ENCODE peak calls at places on chromosomes 6 and 20, in eight cellular contexts. O is colonic mucosa; B is CD8-positive, alpha-beta memory T cell; U is fibroblast of lung; X is GM23338; Q is aorta; F is mesenchymal stem cell; Y is neural progenitor cell. C is an unnamed sample. For H3K4me1, the result is how much of the 10 kb centered on the place peaks cover.

GRCh38 chr6:168301648-168302398 is 17.8 kb downstream of the DACT2 start:
- DNase-seq in O (peak), B (no peak), U (no peak), X (peak), Q (peak), F (no peak), Y (peak), C (no peak)

GRCh38 chr6:152428126-152428525 is 209.0 kb downstream of the SYNE1 start:
- DNase-seq in O (no peak), B (no peak), U (peak), X (peak), Q (no peak), F (no peak), Y (peak), C (no peak)

GRCh38 chr6:68502946-68503345 is 132.1 kb upstream of the ADGRB3 start:
- DNase-seq in O (no peak), B (no peak), U (no peak), X (no peak), Q (no peak), F (no peak), Y (no peak), C (no peak)

GRCh38 chr20:37927410-37928048 is 24.6 kb downstream of the VSTM2L start:
- DNase-seq in O (no peak), B (no peak), U (no peak), X (no peak), Q (no peak), F (no peak), Y (no peak), C (no peak)

GRCh38 chr6:82751718-82752117 is 313.9 kb downstream of the UBE3D start:
- DNase-seq in O (no peak), B (no peak), U (no peak), X (peak), Q (no peak), F (no peak), Y (no peak), C (no peak)

GRCh38 chr6:36836091-36836770 is 3.0 kb downstream of the CPNE5 start:
- DNase-seq in O (no peak), B (no peak), U (no peak), X (no peak), Q (no peak), F (no peak), Y (no peak), C (no peak)

GRCh38 chr6:4472953-4473642 is 303.1 kb upstream of the CDYL start:
- DNase-seq in O (no peak), B (no peak), U (no peak), X (no peak), Q (no peak), F (no peak), Y (no peak), C (no peak)

GRCh38 chr20:56786503-56786902 is 157.4 kb downstream of the TFAP2C start:
- DNase-seq in O (no peak), B (no peak), U (no peak), X (no peak), Q (no peak), F (no peak), Y (no peak), C (no peak)

GRCh38 chr6:6586671-6587526 is 1.6 kb upstream of the LY86 start:
- DNase-seq in O (no peak), B (no peak), U (no peak), X (no peak), Q (no peak), F (no peak), Y (no peak), C (no peak)

GRCh38 chr20:4875578-4876067 is 125.7 kb downstream of the SLC23A2 start:
- DNase-seq in O (no peak), B (no peak), U (no peak), X (no peak), Q (no peak), F (no peak), Y (no peak), C (no peak)

GRCh38 chr20:53857723-53858236 is 212.6 kb downstream of the BCAS1 start:
- DNase-seq in O (peak), B (no peak), U (no peak), X (peak), Q (no peak), F (no peak), Y (no peak), C (no peak)

GRCh38 chr20:50977066-50978045 is 18.7 kb downstream of the MOCS3 start:
- DNase-seq in O (no peak), B (no peak), U (no peak), X (no peak), Q (no peak), F (no peak), Y (peak), C (no peak)

GRCh38 chr20:45407067-45407745 is 883 bp upstream of the DBNDD2 start:
- DNase-seq in O (peak), B (no peak), U (peak), X (peak), Q (peak), F (peak), Y (peak), C (no peak)

GRCh38 chr6:146997062-146997461 is 207.2 kb upstream of the STXBP5 start:
- DNase-seq in O (no peak), B (no peak), U (peak), X (no peak), Q (no peak), F (peak), Y (no peak), C (no peak)

GRCh38 chr20:53888510-53888909 is 181.9 kb downstream of the BCAS1 start:
- DNase-seq in O (no peak), B (no peak), U (no peak), X (no peak), Q (no peak), F (no peak), Y (no peak), C (no peak)

GRCh38 chr6:5695260-5696245 is 311.2 kb downstream of the NRN1 start:
- DNase-seq in O (peak), B (no peak), U (peak), X (no peak), Q (no peak), F (peak), Y (no peak), C (peak)

GRCh38 chr6:16712250-16712930 is 48.9 kb downstream of the ATXN1 start:
- DNase-seq in O (no peak), B (no peak), U (no peak), X (no peak), Q (no peak), F (peak), Y (no peak), C (no peak)

GRCh38 chr6:78701407-78701806 is 165.9 kb upstream of the IRAK1BP1 start:
- DNase-seq in O (no peak), B (no peak), U (peak), X (no peak), Q (no peak), F (no peak), Y (no peak), C (no peak)

GRCh38 chr6:38337819-38338465 is 301.8 kb downstream of the BTBD9 start:
- DNase-seq in O (no peak), B (no peak), U (peak), X (no peak), Q (no peak), F (peak), Y (no peak), C (no peak)

GRCh38 chr6:137958809-137959565 is 91.9 kb downstream of the TNFAIP3 start:
- DNase-seq in O (no peak), B (no peak), U (no peak), X (no peak), Q (no peak), F (no peak), Y (no peak), C (no peak)

GRCh38 chr6:122610690-122611455 is 668 bp downstream of the PKIB start:
- DNase-seq in O (peak), B (no peak), U (peak), X (peak), Q (peak), F (peak), Y (peak), C (peak)

GRCh38 chr6:20840675-20841074 is 306.4 kb downstream of the CDKAL1 start:
- DNase-seq in O (no peak), B (no peak), U (peak), X (no peak), Q (no peak), F (peak), Y (no peak), C (no peak)

GRCh38 chr6:73236147-73236750 is 11.0 kb upstream of the KHDC1L start:
- DNase-seq in O (no peak), B (no peak), U (peak), X (no peak), Q (no peak), F (peak), Y (no peak), C (peak)

GRCh38 chr6:53369876-53370515 is 21.2 kb upstream of the ELOVL5 start:
- DNase-seq in O (no peak), B (no peak), U (peak), X (no peak), Q (no peak), F (no peak), Y (no peak), C (no peak)

GRCh38 chr6:130365166-130366010 is 429 bp upstream of the TMEM200A start:
- DNase-seq in O (peak), B (peak), U (peak), X (peak), Q (peak), F (peak), Y (peak), C (peak)

DNA sequence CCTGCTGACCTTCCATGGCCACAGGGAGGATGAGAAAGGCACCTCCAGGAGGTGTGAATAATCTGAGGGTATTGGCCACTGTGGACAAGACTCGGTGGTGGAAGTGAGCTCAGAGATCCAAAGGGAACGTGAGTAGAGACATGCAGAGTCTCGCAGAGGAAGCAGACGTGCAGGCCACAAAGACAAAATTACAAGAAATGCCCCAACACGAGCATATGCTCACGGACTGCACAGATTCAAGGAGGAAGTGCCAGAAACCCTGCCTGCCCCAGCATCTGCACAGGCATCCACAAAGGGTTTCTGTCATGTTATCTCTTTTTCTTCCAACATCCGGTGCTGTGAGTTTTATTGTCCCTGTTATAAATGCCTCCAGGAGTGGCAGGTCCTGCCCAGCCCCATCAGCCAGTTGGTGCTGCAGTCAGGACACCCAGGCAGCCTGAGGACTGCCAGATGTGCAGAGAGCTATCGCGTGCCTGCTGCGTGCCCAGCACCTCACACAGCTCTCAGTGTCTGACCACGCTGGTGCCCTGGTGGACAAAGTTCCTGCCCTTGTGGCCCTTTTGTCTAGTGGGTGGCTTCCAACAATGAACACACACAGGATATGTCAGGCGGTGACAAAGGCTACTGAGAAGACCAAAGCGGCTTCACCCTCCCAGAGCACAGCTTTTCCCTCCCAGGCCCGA is 34.0 kb upstream of the FANCE start:
- DNase-seq in O (peak), B (no peak), U (no peak), X (no peak), Q (no peak), F (no peak), Y (no peak), C (peak)
- H3K4me3 ChIP-seq in O (no peak), B (no peak), U (no peak), X (no peak), Q (no peak), F (no peak), Y (no peak), C (no peak)

GRCh38 chr6:104253236-104253635 is 606.5 kb downstream of the HACE1 start:
- DNase-seq in O (no peak), B (no peak), U (no peak), X (no peak), Q (no peak), F (no peak), Y (no peak), C (no peak)

GRCh38 chr6:104256547-104257144 is 603.1 kb downstream of the HACE1 start:
- DNase-seq in O (no peak), B (no peak), U (no peak), X (no peak), Q (no peak), F (no peak), Y (no peak), C (no peak)

GRCh38 chr6:104252276-104252675 is 607.4 kb downstream of the HACE1 start:
- DNase-seq in O (no peak), B (no peak), U (no peak), X (no peak), Q (no peak), F (no peak), Y (no peak), C (no peak)

DNA sequence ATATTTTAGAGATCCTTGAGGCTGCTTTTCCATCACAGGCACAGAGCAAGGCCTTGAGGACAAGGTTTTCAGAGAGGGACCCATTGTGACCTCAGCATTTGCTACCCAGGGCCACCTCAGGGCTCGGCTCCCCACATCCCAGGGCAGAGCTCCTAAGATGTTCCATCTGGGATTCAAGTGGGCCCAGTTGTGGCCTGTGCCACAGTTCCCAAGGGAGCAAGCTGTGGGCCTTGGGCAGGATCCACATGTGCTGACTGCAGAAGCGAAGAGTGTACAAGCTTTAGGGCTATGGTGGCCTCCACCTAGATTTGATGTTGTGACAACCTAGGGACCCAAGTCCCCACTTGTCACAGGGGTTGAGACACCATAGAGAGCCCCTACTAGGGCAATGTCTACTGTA is 608.1 kb downstream of the HACE1 start:
- DNase-seq in O (no peak), B (no peak), U (no peak), X (no peak), Q (no peak), F (no peak), Y (no peak), C (no peak)
- H3K27ac ChIP-seq in O (no peak), B (no peak), U (no peak), X (no peak), Q (no peak), F (no peak), Y (no peak), C (no peak)

DNA sequence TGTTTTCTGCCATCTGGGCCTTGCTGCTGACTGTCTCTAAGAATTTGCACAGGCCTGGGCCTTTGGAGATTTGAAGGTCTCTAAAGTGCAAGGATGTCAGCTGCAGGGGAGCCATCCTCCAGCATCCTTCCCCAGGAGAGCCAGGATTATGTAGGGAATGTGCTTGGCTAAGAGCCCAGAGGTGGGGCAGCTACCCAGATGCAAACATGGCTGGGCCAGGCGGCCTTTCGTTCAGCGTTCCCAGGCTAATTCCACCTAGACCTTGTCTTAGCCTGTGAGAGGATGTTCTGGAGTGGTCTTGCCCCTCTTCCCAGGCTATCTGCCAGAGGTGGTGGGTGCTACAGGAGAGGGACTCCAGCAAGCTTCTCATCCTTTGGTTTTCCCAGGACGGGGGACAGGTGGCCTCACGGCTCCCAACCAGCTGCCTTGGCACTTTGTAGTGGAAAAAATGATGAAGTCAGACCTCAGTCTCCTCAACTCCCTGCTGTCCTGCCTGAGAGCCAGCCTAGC is 7.7 kb upstream of the PTGIS start:
- DNase-seq in O (no peak), B (no peak), U (peak), X (no peak), Q (no peak), F (no peak), Y (no peak), C (no peak)
- H3K4me1 ChIP-seq in O (under half), B (under half), U (under half), X (under half), Q (under half), F (under half), Y (under half), C (under half)

GRCh38 chr6:96931198-96931597 is 6.7 kb downstream of the KLHL32 start:
- DNase-seq in O (no peak), B (no peak), U (no peak), X (no peak), Q (no peak), F (no peak), Y (no peak), C (no peak)

GRCh38 chr6:96939019-96939805 is 14.7 kb downstream of the KLHL32 start:
- DNase-seq in O (peak), B (no peak), U (peak), X (no peak), Q (no peak), F (peak), Y (no peak), C (peak)

GRCh38 chr6:96934087-96934486 is 9.6 kb downstream of the KLHL32 start:
- DNase-seq in O (no peak), B (no peak), U (no peak), X (no peak), Q (no peak), F (no peak), Y (no peak), C (no peak)
- H3K4me3 ChIP-seq in O (no peak), B (no peak), U (no peak), X (no peak), Q (no peak), F (no peak), Y (no peak), C (no peak)